ENCODE peak calls at places on chromosomes 1 and 21, in eight cellular contexts. One of them, this sample, is unnamed. For H3K4me1, the result is how much of the 10 kb centered on the place peaks cover.

GRCh38 chr1:181159451-181160151 is 71.1 kb downstream of the IER5 start:
- DNase-seq in A549: no peak
- DNase-seq in uterus: peak
- DNase-seq in testis: peak
- DNase-seq in IMR-90: peak
- DNase-seq in HCT116: no peak
- DNase-seq in body of pancreas: no peak
- DNase-seq in transverse colon: peak
- DNase-seq in this sample: peak

GRCh38 chr1:67682659-67683197 is 2.3 kb upstream of the GADD45A start:
- DNase-seq in A549: peak
- DNase-seq in uterus: no peak
- DNase-seq in testis: no peak
- DNase-seq in IMR-90: peak
- DNase-seq in HCT116: no peak
- DNase-seq in body of pancreas: no peak
- DNase-seq in transverse colon: no peak
- DNase-seq in this sample: no peak

GRCh38 chr1:96424882-96425281 is 296.7 kb upstream of the PTBP2 start:
- DNase-seq in A549: no peak
- DNase-seq in uterus: no peak
- DNase-seq in testis: no peak
- DNase-seq in IMR-90: peak
- DNase-seq in HCT116: no peak
- DNase-seq in body of pancreas: no peak
- DNase-seq in transverse colon: no peak
- DNase-seq in this sample: no peak

GRCh38 chr1:114215426-114215825 is 61.8 kb upstream of the SYT6 start:
- DNase-seq in A549: no peak
- DNase-seq in uterus: no peak
- DNase-seq in testis: no peak
- DNase-seq in IMR-90: no peak
- DNase-seq in HCT116: no peak
- DNase-seq in body of pancreas: no peak
- DNase-seq in transverse colon: no peak
- DNase-seq in this sample: no peak

GRCh38 chr1:204207136-204207616 is 6.6 kb downstream of the GOLT1A start:
- DNase-seq in A549: peak
- DNase-seq in uterus: peak
- DNase-seq in testis: peak
- DNase-seq in IMR-90: no peak
- DNase-seq in HCT116: peak
- DNase-seq in body of pancreas: peak
- DNase-seq in transverse colon: peak
- DNase-seq in this sample: peak

GRCh38 chr1:26848947-26849774 is 13.8 kb upstream of the SFN start:
- DNase-seq in A549: peak
- DNase-seq in uterus: peak
- DNase-seq in testis: no peak
- DNase-seq in IMR-90: peak
- DNase-seq in HCT116: peak
- DNase-seq in body of pancreas: peak
- DNase-seq in transverse colon: peak
- DNase-seq in this sample: peak

GRCh38 chr1:93253471-93253870 is 72.9 kb downstream of the CCDC18 start:
- DNase-seq in A549: no peak
- DNase-seq in uterus: no peak
- DNase-seq in testis: no peak
- DNase-seq in IMR-90: no peak
- DNase-seq in HCT116: no peak
- DNase-seq in body of pancreas: no peak
- DNase-seq in transverse colon: no peak
- DNase-seq in this sample: no peak

GRCh38 chr1:209672705-209673630 is 2.2 kb upstream of the G0S2 start:
- DNase-seq in A549: no peak
- DNase-seq in uterus: no peak
- DNase-seq in testis: no peak
- DNase-seq in IMR-90: no peak
- DNase-seq in HCT116: no peak
- DNase-seq in body of pancreas: no peak
- DNase-seq in transverse colon: no peak
- DNase-seq in this sample: no peak

GRCh38 chr21:15837603-15838002 is 107.8 kb downstream of the USP25 start:
- DNase-seq in A549: no peak
- DNase-seq in uterus: no peak
- DNase-seq in testis: no peak
- DNase-seq in IMR-90: peak
- DNase-seq in HCT116: no peak
- DNase-seq in body of pancreas: no peak
- DNase-seq in transverse colon: no peak
- DNase-seq in this sample: no peak

GRCh38 chr1:204014336-204014735 is 58.6 kb upstream of the SOX13 start:
- DNase-seq in A549: no peak
- DNase-seq in uterus: no peak
- DNase-seq in testis: no peak
- DNase-seq in IMR-90: no peak
- DNase-seq in HCT116: no peak
- DNase-seq in body of pancreas: no peak
- DNase-seq in transverse colon: no peak
- DNase-seq in this sample: no peak

GRCh38 chr1:13730751-13731482 is 30.9 kb downstream of the PRDM2 start:
- DNase-seq in A549: no peak
- DNase-seq in uterus: no peak
- DNase-seq in testis: peak
- DNase-seq in IMR-90: peak
- DNase-seq in HCT116: no peak
- DNase-seq in body of pancreas: peak
- DNase-seq in transverse colon: peak
- DNase-seq in this sample: peak

GRCh38 chr1:117930484-117930883 is 945 bp downstream of the WDR3 start:
- DNase-seq in A549: no peak
- DNase-seq in uterus: no peak
- DNase-seq in testis: no peak
- DNase-seq in IMR-90: peak
- DNase-seq in HCT116: no peak
- DNase-seq in body of pancreas: no peak
- DNase-seq in transverse colon: no peak
- DNase-seq in this sample: no peak

GRCh38 chr1:221824025-221824424 is 82.1 kb upstream of the DUSP10 start:
- DNase-seq in A549: peak
- DNase-seq in uterus: no peak
- DNase-seq in testis: no peak
- DNase-seq in IMR-90: peak
- DNase-seq in HCT116: no peak
- DNase-seq in body of pancreas: no peak
- DNase-seq in transverse colon: no peak
- DNase-seq in this sample: no peak

DNA sequence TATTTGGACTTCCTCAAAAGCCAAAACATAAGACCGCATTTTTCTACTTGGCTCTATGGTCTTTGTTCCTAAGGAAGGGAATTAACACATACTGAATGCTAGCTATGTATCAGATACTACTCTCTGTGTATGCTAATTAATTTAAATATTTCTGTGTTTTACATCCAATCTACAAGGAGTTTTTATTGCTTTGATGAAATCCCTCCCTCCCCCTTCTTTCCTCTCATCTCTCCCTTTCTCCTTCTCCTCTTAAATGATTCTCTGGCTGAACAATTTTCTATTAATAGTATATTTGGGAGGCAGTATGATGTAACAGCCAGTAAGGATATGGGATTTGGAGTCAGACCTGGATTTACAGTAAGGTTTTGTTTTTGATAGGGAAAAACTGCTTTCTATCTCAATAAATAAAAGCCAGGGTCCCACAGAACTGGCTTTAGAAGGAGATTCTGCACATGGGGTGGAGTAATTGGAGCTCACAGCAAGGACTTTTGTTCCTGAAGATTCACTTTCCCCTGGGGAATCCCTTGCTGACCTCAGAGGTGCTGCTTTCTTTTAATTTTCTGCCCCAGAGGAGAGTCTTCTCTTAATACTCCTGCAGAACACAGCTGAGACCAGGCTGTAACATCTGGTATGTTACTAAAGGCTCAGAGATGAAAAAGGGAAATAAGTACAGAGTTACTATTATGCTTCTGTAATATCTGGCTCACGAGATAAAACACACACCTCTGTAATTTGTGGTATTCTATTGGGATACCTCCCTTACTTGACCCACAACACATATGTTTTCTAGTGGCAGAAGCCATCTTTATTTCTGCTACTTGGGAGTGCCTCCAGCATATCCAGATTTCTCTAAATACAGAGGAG is 13.3 kb downstream of the EPB41 start:
- DNase-seq in A549: no peak
- DNase-seq in uterus: no peak
- DNase-seq in testis: no peak
- DNase-seq in IMR-90: peak
- DNase-seq in HCT116: no peak
- DNase-seq in body of pancreas: no peak
- DNase-seq in transverse colon: no peak
- DNase-seq in this sample: no peak
- H3K4me3 ChIP-seq in A549: no peak
- H3K4me3 ChIP-seq in uterus: no peak
- H3K4me3 ChIP-seq in testis: no peak
- H3K4me3 ChIP-seq in IMR-90: no peak
- H3K4me3 ChIP-seq in HCT116: no peak
- H3K4me3 ChIP-seq in body of pancreas: no peak
- H3K4me3 ChIP-seq in transverse colon: no peak
- H3K4me3 ChIP-seq in this sample: no peak

DNA sequence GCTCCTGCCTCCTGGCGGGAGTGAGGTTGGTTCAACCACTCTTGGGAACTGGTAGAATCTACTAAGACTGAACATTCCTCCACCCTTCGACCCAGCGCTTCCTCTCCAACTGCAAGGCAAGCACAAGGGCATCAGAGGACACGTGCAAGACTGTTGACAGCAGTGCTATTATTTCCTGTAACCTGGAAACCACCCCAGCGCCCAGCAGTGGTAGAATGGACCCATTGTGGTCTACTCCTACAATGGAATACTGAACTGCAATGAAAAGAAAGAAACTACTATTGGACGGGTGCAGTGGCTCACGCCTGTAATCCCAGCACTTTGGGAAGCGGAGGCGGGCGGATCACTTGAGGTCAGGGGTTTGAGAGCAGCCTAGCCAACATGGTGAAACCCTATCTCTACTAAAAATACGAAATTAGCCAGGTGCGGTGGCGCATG is 33.0 kb upstream of the TARDBP start:
- DNase-seq in A549: no peak
- DNase-seq in uterus: no peak
- DNase-seq in testis: no peak
- DNase-seq in IMR-90: no peak
- DNase-seq in HCT116: no peak
- DNase-seq in body of pancreas: peak
- DNase-seq in transverse colon: peak
- DNase-seq in this sample: no peak
- H3K4me1 ChIP-seq in A549: under half
- H3K4me1 ChIP-seq in uterus: under half
- H3K4me1 ChIP-seq in testis: under half
- H3K4me1 ChIP-seq in IMR-90: under half
- H3K4me1 ChIP-seq in HCT116: under half
- H3K4me1 ChIP-seq in body of pancreas: under half
- H3K4me1 ChIP-seq in transverse colon: under half
- H3K4me1 ChIP-seq in this sample: under half

DNA sequence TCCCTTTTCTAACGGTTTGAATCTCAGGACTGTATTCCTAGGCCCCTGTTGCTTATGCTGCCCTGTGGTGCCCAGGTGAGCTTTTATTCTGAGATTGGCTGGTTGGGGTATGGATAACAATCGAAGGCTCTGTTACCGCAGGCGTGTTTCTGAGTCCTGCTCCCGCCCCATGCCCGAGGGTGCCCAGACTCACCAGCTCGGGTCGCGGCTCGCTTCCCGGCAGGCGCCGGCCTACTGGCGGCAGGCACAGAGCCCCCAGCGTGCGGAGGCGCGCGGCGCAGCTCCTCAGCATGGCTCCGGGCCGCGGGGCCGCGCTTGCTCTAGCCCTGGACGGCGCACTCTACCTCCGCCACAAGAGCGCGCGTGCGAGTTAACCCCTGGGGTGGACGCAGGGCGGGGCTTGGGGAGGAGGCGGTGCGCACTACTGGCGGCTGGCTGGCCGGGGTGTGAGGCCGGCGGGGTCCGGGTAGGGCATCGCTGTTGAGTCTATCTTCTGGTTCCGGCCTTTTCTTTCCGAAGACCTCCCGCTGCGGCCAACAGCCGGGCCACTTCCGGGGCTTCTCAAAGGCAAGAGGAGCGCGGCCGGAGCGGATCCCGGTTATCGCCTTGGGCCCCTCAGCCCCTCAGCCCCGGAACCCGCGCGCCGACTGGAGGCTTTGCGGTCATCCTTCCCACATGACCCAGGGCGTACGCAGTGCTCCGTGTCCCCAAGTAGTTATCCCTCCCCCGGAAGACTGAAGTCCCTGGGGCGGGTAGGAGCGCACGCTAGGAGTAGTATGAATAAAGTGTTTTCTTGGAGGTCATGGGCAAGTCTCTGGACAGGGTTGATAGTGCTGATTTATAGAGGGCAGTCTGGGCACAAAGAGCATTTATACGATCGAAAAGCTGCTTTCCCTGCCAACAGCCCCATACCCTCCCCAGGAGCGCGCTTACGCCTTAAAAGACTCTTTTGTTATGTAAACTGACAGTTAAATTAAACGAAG is at the start of gene THEM4:
- DNase-seq in A549: peak
- DNase-seq in uterus: peak
- DNase-seq in testis: peak
- DNase-seq in IMR-90: peak
- DNase-seq in HCT116: peak
- DNase-seq in body of pancreas: peak
- DNase-seq in transverse colon: peak
- DNase-seq in this sample: peak
- TF ChIP-seq POLR2A in A549: peak
- TF ChIP-seq POLR2A in uterus: peak
- TF ChIP-seq POLR2A in testis: peak
- TF ChIP-seq POLR2A in IMR-90: peak
- TF ChIP-seq POLR2A in HCT116: peak
- TF ChIP-seq POLR2A in body of pancreas: peak
- TF ChIP-seq POLR2A in transverse colon: peak
- TF ChIP-seq POLR2A in this sample: peak

GRCh38 chr1:85463666-85464496 is 1.1 kb downstream of the DDAH1 start:
- DNase-seq in A549: no peak
- DNase-seq in uterus: no peak
- DNase-seq in testis: no peak
- DNase-seq in IMR-90: no peak
- DNase-seq in HCT116: no peak
- DNase-seq in body of pancreas: no peak
- DNase-seq in transverse colon: no peak
- DNase-seq in this sample: no peak

GRCh38 chr1:85465099-85465790 is at the start of gene DDAH1:
- DNase-seq in A549: peak
- DNase-seq in uterus: peak
- DNase-seq in testis: peak
- DNase-seq in IMR-90: peak
- DNase-seq in HCT116: peak
- DNase-seq in body of pancreas: peak
- DNase-seq in transverse colon: peak
- DNase-seq in this sample: peak

GRCh38 chr1:85461216-85461945 is 3.6 kb downstream of the DDAH1 start:
- DNase-seq in A549: no peak
- DNase-seq in uterus: no peak
- DNase-seq in testis: no peak
- DNase-seq in IMR-90: no peak
- DNase-seq in HCT116: no peak
- DNase-seq in body of pancreas: no peak
- DNase-seq in transverse colon: no peak
- DNase-seq in this sample: no peak

GRCh38 chr1:85464497-85465098 is 361 bp downstream of the DDAH1 start:
- DNase-seq in A549: peak
- DNase-seq in uterus: peak
- DNase-seq in testis: peak
- DNase-seq in IMR-90: peak
- DNase-seq in HCT116: peak
- DNase-seq in body of pancreas: peak
- DNase-seq in transverse colon: peak
- DNase-seq in this sample: peak

GRCh38 chr1:85462931-85463665 is 1.9 kb downstream of the DDAH1 start:
- DNase-seq in A549: no peak
- DNase-seq in uterus: no peak
- DNase-seq in testis: no peak
- DNase-seq in IMR-90: no peak
- DNase-seq in HCT116: no peak
- DNase-seq in body of pancreas: no peak
- DNase-seq in transverse colon: no peak
- DNase-seq in this sample: no peak
- H3K4me3 ChIP-seq in A549: peak
- H3K4me3 ChIP-seq in uterus: no peak
- H3K4me3 ChIP-seq in testis: no peak
- H3K4me3 ChIP-seq in IMR-90: peak
- H3K4me3 ChIP-seq in HCT116: no peak
- H3K4me3 ChIP-seq in body of pancreas: no peak
- H3K4me3 ChIP-seq in transverse colon: peak
- H3K4me3 ChIP-seq in this sample: no peak